ENCODE peak calls at places on chromosomes 12 and 14, in four cellular contexts. One of them, this sample, is unnamed.

GRCh38 chr14:20195911-20196310 is 5.2 kb downstream of the OR11G2 start:
- DNase-seq in T-helper 2 cell: no peak
- DNase-seq in midbrain: no peak
- DNase-seq in stimulated activated CD4-positive, alpha-beta T cell treated with anti-CD3 and anti-CD28 coated beads, Interleukin-1b, Interleukin-23, amount 100 ng/mL, for 4 hours: no peak
- DNase-seq in this sample: no peak

GRCh38 chr14:90348270-90348669 is 16.5 kb upstream of the NRDE2 start:
- DNase-seq in T-helper 2 cell: no peak
- DNase-seq in midbrain: no peak
- DNase-seq in stimulated activated CD4-positive, alpha-beta T cell treated with anti-CD3 and anti-CD28 coated beads, Interleukin-1b, Interleukin-23, amount 100 ng/mL, for 4 hours: no peak
- DNase-seq in this sample: no peak

GRCh38 chr12:123924539-123924938 is 48.1 kb downstream of the CCDC92 start:
- DNase-seq in T-helper 2 cell: no peak
- DNase-seq in midbrain: no peak
- DNase-seq in stimulated activated CD4-positive, alpha-beta T cell treated with anti-CD3 and anti-CD28 coated beads, Interleukin-1b, Interleukin-23, amount 100 ng/mL, for 4 hours: no peak
- DNase-seq in this sample: no peak

GRCh38 chr14:105709281-105710118 is 183.1 kb downstream of the TMEM121 start:
- DNase-seq in T-helper 2 cell: no peak
- DNase-seq in midbrain: no peak
- DNase-seq in stimulated activated CD4-positive, alpha-beta T cell treated with anti-CD3 and anti-CD28 coated beads, Interleukin-1b, Interleukin-23, amount 100 ng/mL, for 4 hours: no peak
- DNase-seq in this sample: no peak

GRCh38 chr12:52171950-52172512 is 19.8 kb downstream of the KRT80 start:
- DNase-seq in T-helper 2 cell: peak; percentile 26
- DNase-seq in midbrain: no peak
- DNase-seq in stimulated activated CD4-positive, alpha-beta T cell treated with anti-CD3 and anti-CD28 coated beads, Interleukin-1b, Interleukin-23, amount 100 ng/mL, for 4 hours: no peak
- DNase-seq in this sample: no peak

GRCh38 chr14:22657861-22658260 is 13.7 kb upstream of the OR6J1 start:
- DNase-seq in T-helper 2 cell: peak; percentile 16
- DNase-seq in midbrain: no peak
- DNase-seq in stimulated activated CD4-positive, alpha-beta T cell treated with anti-CD3 and anti-CD28 coated beads, Interleukin-1b, Interleukin-23, amount 100 ng/mL, for 4 hours: no peak
- DNase-seq in this sample: peak; percentile 42

GRCh38 chr14:66045572-66046021 is 440.6 kb upstream of the CCDC196 start:
- DNase-seq in T-helper 2 cell: no peak
- DNase-seq in midbrain: no peak
- DNase-seq in stimulated activated CD4-positive, alpha-beta T cell treated with anti-CD3 and anti-CD28 coated beads, Interleukin-1b, Interleukin-23, amount 100 ng/mL, for 4 hours: no peak
- DNase-seq in this sample: no peak

GRCh38 chr12:27868165-27868564 is 88.1 kb upstream of the MANSC4 start:
- DNase-seq in T-helper 2 cell: no peak
- DNase-seq in midbrain: no peak
- DNase-seq in stimulated activated CD4-positive, alpha-beta T cell treated with anti-CD3 and anti-CD28 coated beads, Interleukin-1b, Interleukin-23, amount 100 ng/mL, for 4 hours: no peak
- DNase-seq in this sample: no peak

GRCh38 chr12:39103552-39104165 is 198.3 kb upstream of the CPNE8 start:
- DNase-seq in T-helper 2 cell: peak; percentile 50
- DNase-seq in midbrain: peak; percentile 61
- DNase-seq in stimulated activated CD4-positive, alpha-beta T cell treated with anti-CD3 and anti-CD28 coated beads, Interleukin-1b, Interleukin-23, amount 100 ng/mL, for 4 hours: no peak
- DNase-seq in this sample: peak; percentile 83

GRCh38 chr14:99735189-99736135 is 51.4 kb downstream of the CYP46A1 start:
- DNase-seq in T-helper 2 cell: no peak
- DNase-seq in midbrain: no peak
- DNase-seq in stimulated activated CD4-positive, alpha-beta T cell treated with anti-CD3 and anti-CD28 coated beads, Interleukin-1b, Interleukin-23, amount 100 ng/mL, for 4 hours: no peak
- DNase-seq in this sample: no peak

GRCh38 chr14:90911121-90911520 is 94.9 kb upstream of the TTC7B start:
- DNase-seq in T-helper 2 cell: no peak
- DNase-seq in midbrain: no peak
- DNase-seq in stimulated activated CD4-positive, alpha-beta T cell treated with anti-CD3 and anti-CD28 coated beads, Interleukin-1b, Interleukin-23, amount 100 ng/mL, for 4 hours: no peak
- DNase-seq in this sample: no peak

GRCh38 chr12:104958946-104959841 is 1.1 kb upstream of the SLC41A2 start:
- DNase-seq in T-helper 2 cell: peak; percentile 42
- DNase-seq in midbrain: no peak
- DNase-seq in stimulated activated CD4-positive, alpha-beta T cell treated with anti-CD3 and anti-CD28 coated beads, Interleukin-1b, Interleukin-23, amount 100 ng/mL, for 4 hours: no peak
- DNase-seq in this sample: no peak

GRCh38 chr12:124586756-124587155 is 19.3 kb upstream of the NCOR2 start:
- DNase-seq in T-helper 2 cell: no peak
- DNase-seq in midbrain: no peak
- DNase-seq in stimulated activated CD4-positive, alpha-beta T cell treated with anti-CD3 and anti-CD28 coated beads, Interleukin-1b, Interleukin-23, amount 100 ng/mL, for 4 hours: no peak
- DNase-seq in this sample: no peak

GRCh38 chr12:55972045-55972843 is 1.6 kb upstream of the RAB5B start:
- DNase-seq in T-helper 2 cell: peak; percentile 23
- DNase-seq in midbrain: no peak
- DNase-seq in stimulated activated CD4-positive, alpha-beta T cell treated with anti-CD3 and anti-CD28 coated beads, Interleukin-1b, Interleukin-23, amount 100 ng/mL, for 4 hours: no peak
- DNase-seq in this sample: no peak

GRCh38 chr14:28382460-28383220 is 383.9 kb upstream of the FOXG1 start:
- DNase-seq in T-helper 2 cell: no peak
- DNase-seq in midbrain: no peak
- DNase-seq in stimulated activated CD4-positive, alpha-beta T cell treated with anti-CD3 and anti-CD28 coated beads, Interleukin-1b, Interleukin-23, amount 100 ng/mL, for 4 hours: no peak
- DNase-seq in this sample: no peak

GRCh38 chr12:26195641-26196423 is 459 bp downstream of the SSPN start:
- DNase-seq in T-helper 2 cell: no peak
- DNase-seq in midbrain: peak; percentile 76
- DNase-seq in stimulated activated CD4-positive, alpha-beta T cell treated with anti-CD3 and anti-CD28 coated beads, Interleukin-1b, Interleukin-23, amount 100 ng/mL, for 4 hours: no peak
- DNase-seq in this sample: peak; percentile 85

GRCh38 chr12:19261773-19262172 is 132.2 kb downstream of the PLEKHA5 start:
- DNase-seq in T-helper 2 cell: no peak
- DNase-seq in midbrain: no peak
- DNase-seq in stimulated activated CD4-positive, alpha-beta T cell treated with anti-CD3 and anti-CD28 coated beads, Interleukin-1b, Interleukin-23, amount 100 ng/mL, for 4 hours: no peak
- DNase-seq in this sample: no peak

GRCh38 chr12:116164976-116165425 is 112.5 kb downstream of the MED13L start:
- DNase-seq in T-helper 2 cell: no peak
- DNase-seq in midbrain: no peak
- DNase-seq in stimulated activated CD4-positive, alpha-beta T cell treated with anti-CD3 and anti-CD28 coated beads, Interleukin-1b, Interleukin-23, amount 100 ng/mL, for 4 hours: no peak
- DNase-seq in this sample: no peak

GRCh38 chr14:89327771-89328212 is 89.2 kb downstream of the FOXN3 start:
- DNase-seq in T-helper 2 cell: no peak
- DNase-seq in midbrain: no peak
- DNase-seq in stimulated activated CD4-positive, alpha-beta T cell treated with anti-CD3 and anti-CD28 coated beads, Interleukin-1b, Interleukin-23, amount 100 ng/mL, for 4 hours: no peak
- DNase-seq in this sample: no peak

GRCh38 chr14:50812180-50812579 is 18.8 kb downstream of the NIN start:
- DNase-seq in T-helper 2 cell: no peak
- DNase-seq in midbrain: no peak
- DNase-seq in stimulated activated CD4-positive, alpha-beta T cell treated with anti-CD3 and anti-CD28 coated beads, Interleukin-1b, Interleukin-23, amount 100 ng/mL, for 4 hours: no peak
- DNase-seq in this sample: no peak

GRCh38 chr12:47414511-47414910 is 291.3 kb downstream of the RPAP3 start:
- DNase-seq in T-helper 2 cell: no peak
- DNase-seq in midbrain: no peak
- DNase-seq in stimulated activated CD4-positive, alpha-beta T cell treated with anti-CD3 and anti-CD28 coated beads, Interleukin-1b, Interleukin-23, amount 100 ng/mL, for 4 hours: no peak
- DNase-seq in this sample: no peak

GRCh38 chr12:94059394-94060368 is 88.7 kb upstream of the PLXNC1 start:
- DNase-seq in T-helper 2 cell: no peak
- DNase-seq in midbrain: no peak
- DNase-seq in stimulated activated CD4-positive, alpha-beta T cell treated with anti-CD3 and anti-CD28 coated beads, Interleukin-1b, Interleukin-23, amount 100 ng/mL, for 4 hours: no peak
- DNase-seq in this sample: no peak

GRCh38 chr12:3200032-3200617 is 122.9 kb downstream of the TSPAN9 start:
- DNase-seq in T-helper 2 cell: peak; percentile 12
- DNase-seq in midbrain: no peak
- DNase-seq in stimulated activated CD4-positive, alpha-beta T cell treated with anti-CD3 and anti-CD28 coated beads, Interleukin-1b, Interleukin-23, amount 100 ng/mL, for 4 hours: no peak
- DNase-seq in this sample: peak; percentile 11

GRCh38 chr14:20413785-20414117 is 450 bp upstream of the TEP1 start:
- DNase-seq in T-helper 2 cell: peak; percentile 65
- DNase-seq in midbrain: peak; percentile 43
- DNase-seq in stimulated activated CD4-positive, alpha-beta T cell treated with anti-CD3 and anti-CD28 coated beads, Interleukin-1b, Interleukin-23, amount 100 ng/mL, for 4 hours: no peak
- DNase-seq in this sample: peak; percentile 49

GRCh38 chr14:24251880-24252288 is 9.5 kb upstream of the TINF2 start:
- DNase-seq in T-helper 2 cell: no peak
- DNase-seq in midbrain: no peak
- DNase-seq in stimulated activated CD4-positive, alpha-beta T cell treated with anti-CD3 and anti-CD28 coated beads, Interleukin-1b, Interleukin-23, amount 100 ng/mL, for 4 hours: no peak
- DNase-seq in this sample: no peak

GRCh38 chr14:70887207-70888150 is 19.8 kb upstream of the PCNX1 start:
- DNase-seq in T-helper 2 cell: peak; percentile 63
- DNase-seq in midbrain: no peak
- DNase-seq in stimulated activated CD4-positive, alpha-beta T cell treated with anti-CD3 and anti-CD28 coated beads, Interleukin-1b, Interleukin-23, amount 100 ng/mL, for 4 hours: no peak
- DNase-seq in this sample: no peak

GRCh38 chr12:92987846-92988621 is 58.9 kb upstream of the EEA1 start:
- DNase-seq in T-helper 2 cell: peak; percentile 62
- DNase-seq in midbrain: no peak
- DNase-seq in stimulated activated CD4-positive, alpha-beta T cell treated with anti-CD3 and anti-CD28 coated beads, Interleukin-1b, Interleukin-23, amount 100 ng/mL, for 4 hours: no peak
- DNase-seq in this sample: peak; percentile 15

GRCh38 chr12:19166956-19167355 is 37.4 kb downstream of the PLEKHA5 start:
- DNase-seq in T-helper 2 cell: no peak
- DNase-seq in midbrain: no peak
- DNase-seq in stimulated activated CD4-positive, alpha-beta T cell treated with anti-CD3 and anti-CD28 coated beads, Interleukin-1b, Interleukin-23, amount 100 ng/mL, for 4 hours: no peak
- DNase-seq in this sample: no peak

GRCh38 chr14:101501858-101502615 is 59.3 kb upstream of the DIO3 start:
- DNase-seq in T-helper 2 cell: no peak
- DNase-seq in midbrain: no peak
- DNase-seq in stimulated activated CD4-positive, alpha-beta T cell treated with anti-CD3 and anti-CD28 coated beads, Interleukin-1b, Interleukin-23, amount 100 ng/mL, for 4 hours: no peak
- DNase-seq in this sample: no peak

GRCh38 chr14:59274991-59275391 is 86.5 kb downstream of the DAAM1 start:
- DNase-seq in T-helper 2 cell: peak; percentile 45
- DNase-seq in midbrain: no peak
- DNase-seq in stimulated activated CD4-positive, alpha-beta T cell treated with anti-CD3 and anti-CD28 coated beads, Interleukin-1b, Interleukin-23, amount 100 ng/mL, for 4 hours: no peak
- DNase-seq in this sample: peak; percentile 54

GRCh38 chr12:93336344-93336743 is 41.4 kb upstream of the NUDT4 start:
- DNase-seq in T-helper 2 cell: no peak
- DNase-seq in midbrain: no peak
- DNase-seq in stimulated activated CD4-positive, alpha-beta T cell treated with anti-CD3 and anti-CD28 coated beads, Interleukin-1b, Interleukin-23, amount 100 ng/mL, for 4 hours: no peak
- DNase-seq in this sample: no peak

This sample was measured in Ammon's horn.